ENCODE peak calls at places on chromosomes 12 and 14, in nine cellular contexts. H, A, L, N, P, C, T, D and X are unnamed samples.

GRCh38 chr14:77026166-77026929 is 2.2 kb downstream of the IRF2BPL start:
- DNase-seq in H (peak; percentile 54), A (peak; percentile 69), L (no peak), N (no peak), P (no peak), C (peak; percentile 39), T (peak; percentile 88), D (no peak), X (no peak)

GRCh38 chr12:108587826-108588225 is 10.1 kb downstream of the TMEM119 start:
- DNase-seq in H (no peak), A (no peak), L (no peak), N (no peak), P (no peak), C (no peak), T (no peak), D (no peak), X (peak; percentile 19)

GRCh38 chr12:116876151-116876869 is 4.9 kb downstream of the HRK start:
- DNase-seq in H (no peak), A (peak; percentile 53), L (no peak), N (no peak), P (no peak), C (no peak), T (no peak), D (no peak), X (no peak)

GRCh38 chr14:105301103-105301914 is 508 bp upstream of the BRF1 start:
- DNase-seq in H (peak; percentile 97), A (peak; percentile 96), L (peak; percentile 94), N (peak; percentile 98), P (peak; percentile 97), C (peak; percentile 99), T (peak; percentile 99), D (peak; percentile 99), X (peak; percentile 96)

GRCh38 chr12:58099476-58099875 is 158.1 kb downstream of the ATP23 start:
- DNase-seq in H (no peak), A (no peak), L (no peak), N (no peak), P (no peak), C (no peak), T (no peak), D (no peak), X (no peak)

GRCh38 chr12:71456316-71456715 is 16.7 kb downstream of the LGR5 start:
- DNase-seq in H (no peak), A (peak; percentile 21), L (no peak), N (no peak), P (no peak), C (no peak), T (no peak), D (no peak), X (no peak)

GRCh38 chr12:67034110-67034879 is 234.9 kb upstream of the CAND1 start:
- DNase-seq in H (no peak), A (no peak), L (no peak), N (no peak), P (no peak), C (no peak), T (no peak), D (no peak), X (no peak)

GRCh38 chr12:33588725-33589405 is 149.2 kb upstream of the SYT10 start:
- DNase-seq in H (no peak), A (no peak), L (no peak), N (no peak), P (no peak), C (no peak), T (no peak), D (no peak), X (no peak)

GRCh38 chr12:15033029-15033428 is 60.2 kb downstream of the PDE6H start:
- DNase-seq in H (no peak), A (no peak), L (no peak), N (no peak), P (no peak), C (no peak), T (no peak), D (no peak), X (no peak)

GRCh38 chr12:6604254-6605029 is 2.7 kb downstream of the CHD4 start:
- DNase-seq in H (peak; percentile 36), A (no peak), L (no peak), N (no peak), P (no peak), C (no peak), T (no peak), D (no peak), X (no peak)

GRCh38 chr14:77574446-77575125 is 41.9 kb downstream of the SPTLC2 start:
- DNase-seq in H (no peak), A (no peak), L (no peak), N (no peak), P (no peak), C (no peak), T (no peak), D (no peak), X (no peak)

GRCh38 chr14:77307099-77307496 is 13.6 kb downstream of the POMT2 start:
- DNase-seq in H (no peak), A (no peak), L (no peak), N (no peak), P (no peak), C (no peak), T (no peak), D (no peak), X (peak; percentile 79)

GRCh38 chr12:72295101-72295500 is 22.9 kb downstream of the TRHDE start:
- DNase-seq in H (no peak), A (no peak), L (no peak), N (no peak), P (no peak), C (no peak), T (peak; percentile 42), D (no peak), X (no peak)

DNA sequence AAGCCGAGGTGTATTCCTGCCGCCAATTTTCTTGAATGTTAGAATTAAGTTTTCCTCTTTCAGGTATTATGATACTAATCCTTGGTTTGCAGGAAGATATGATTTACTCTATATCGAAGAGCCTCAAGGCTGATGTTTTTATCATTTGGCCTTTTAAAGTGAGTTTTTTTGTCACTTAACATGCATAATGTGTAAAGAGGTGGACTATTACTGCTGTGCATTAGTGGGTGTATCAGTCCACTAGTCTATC is 11.1 kb upstream of the TMPO start:
- DNase-seq in H (no peak), A (no peak), L (no peak), N (no peak), P (no peak), C (no peak), T (no peak), D (no peak), X (no peak)
- H3K27ac ChIP-seq in H (peak overlapping the region; percentile 87), A (peak overlapping the region; percentile 95), L (peak overlapping the region; percentile 94), N (peak overlapping the region; percentile 95), P (peak overlapping the region; percentile 88), C (peak overlapping the region; percentile 98), T (peak overlapping the region; percentile 89), D (peak overlapping the region; percentile 100), X (peak overlapping the region; percentile 93)

GRCh38 chr12:70241845-70242244 is 1.4 kb upstream of the CNOT2 start:
- DNase-seq in H (no peak), A (no peak), L (no peak), N (no peak), P (no peak), C (no peak), T (no peak), D (no peak), X (no peak)
- H3K27ac ChIP-seq in H (peak overlapping the region; percentile 99), A (peak overlapping the region; percentile 94), L (no peak overlapping the region), N (peak overlapping the region; percentile 96), P (peak overlapping the region; percentile 99), C (peak overlapping the region; percentile 99), T (no peak overlapping the region), D (peak overlapping the region; percentile 95), X (no peak overlapping the region)

GRCh38 chr12:104750061-104750460 is 208.0 kb downstream of the SLC41A2 start:
- DNase-seq in H (no peak), A (no peak), L (no peak), N (no peak), P (no peak), C (no peak), T (no peak), D (peak; percentile 51), X (no peak)

GRCh38 chr12:104747956-104748355 is 210.1 kb downstream of the SLC41A2 start:
- DNase-seq in H (no peak), A (no peak), L (no peak), N (no peak), P (no peak), C (no peak), T (no peak), D (peak; percentile 78), X (no peak)

GRCh38 chr12:104748356-104748755 is 209.7 kb downstream of the SLC41A2 start:
- DNase-seq in H (no peak), A (no peak), L (no peak), N (no peak), P (no peak), C (no peak), T (no peak), D (peak; percentile 46), X (no peak)

GRCh38 chr12:104749555-104749954 is 208.5 kb downstream of the SLC41A2 start:
- DNase-seq in H (no peak), A (no peak), L (no peak), N (no peak), P (no peak), C (no peak), T (no peak), D (no peak), X (no peak)

GRCh38 chr12:104748790-104749189 is 209.3 kb downstream of the SLC41A2 start:
- DNase-seq in H (peak; percentile 31), A (no peak), L (peak; percentile 60), N (no peak), P (no peak), C (no peak), T (no peak), D (no peak), X (no peak)
- H3K27ac ChIP-seq in H (no peak overlapping the region), A (no peak overlapping the region), L (peak overlapping the region; percentile 72), N (no peak overlapping the region), P (no peak overlapping the region), C (no peak overlapping the region), T (no peak overlapping the region), D (peak overlapping the region; percentile 25), X (no peak overlapping the region)

GRCh38 chr12:53825246-53826081 is 73.7 kb upstream of the CISTR start:
- DNase-seq in H (no peak), A (no peak), L (no peak), N (no peak), P (no peak), C (no peak), T (no peak), D (no peak), X (no peak)

GRCh38 chr12:53827306-53827705 is 75.5 kb upstream of the CISTR start:
- DNase-seq in H (no peak), A (no peak), L (no peak), N (no peak), P (no peak), C (no peak), T (no peak), D (no peak), X (no peak)

GRCh38 chr12:53828598-53828997 is 76.8 kb upstream of the CISTR start:
- DNase-seq in H (no peak), A (no peak), L (no peak), N (no peak), P (no peak), C (no peak), T (no peak), D (no peak), X (no peak)

GRCh38 chr12:53824001-53824716 is 72.4 kb upstream of the CISTR start:
- DNase-seq in H (no peak), A (no peak), L (no peak), N (no peak), P (no peak), C (no peak), T (no peak), D (no peak), X (no peak)

DNA sequence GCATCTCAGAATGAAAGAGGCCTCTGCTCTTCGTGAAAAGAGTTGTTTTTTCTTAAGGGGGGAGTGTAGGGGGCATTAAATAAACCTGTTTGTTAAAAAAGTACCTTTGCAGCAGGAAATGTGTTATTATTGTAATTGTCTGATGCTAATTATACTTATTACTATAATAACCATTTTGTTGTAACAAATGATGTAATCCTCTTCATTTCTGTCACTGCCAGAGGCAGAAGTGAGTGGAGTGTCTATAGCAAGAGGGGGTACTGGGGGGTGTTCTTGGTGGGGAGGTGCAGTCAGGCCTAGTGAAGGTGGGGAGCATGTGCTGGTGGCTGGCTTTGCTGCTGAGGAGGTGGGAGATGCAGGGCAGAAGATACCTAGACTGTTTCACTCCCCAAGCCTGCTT is 77.4 kb upstream of the CISTR start:
- DNase-seq in H (no peak), A (no peak), L (no peak), N (no peak), P (no peak), C (no peak), T (no peak), D (no peak), X (no peak)
- H3K27ac ChIP-seq in H (no peak overlapping the region), A (no peak overlapping the region), L (no peak overlapping the region), N (no peak overlapping the region), P (no peak overlapping the region), C (no peak overlapping the region), T (no peak overlapping the region), D (no peak overlapping the region), X (no peak overlapping the region)